ENCODE peak calls at places on chromosome X, in four cellular contexts. N is pons, R is progenitor cell of endocrine pancreas, E is heart right ventricle. O is an unnamed sample.

GRCh38 chrX:337331-337831 is 18.8 kb upstream of the GTPBP6 start:
- DNase-seq in N (no peak), R (no peak), E (no peak), O (no peak)

GRCh38 chrX:136028383-136028984 is 43.2 kb downstream of the SLC9A6 start:
- DNase-seq in N (peak), R (no peak), E (no peak), O (peak)

GRCh38 chrX:1598021-1598875 is 6.8 kb downstream of the AKAP17A start:
- DNase-seq in N (no peak), R (no peak), E (no peak), O (no peak)

GRCh38 chrX:56503941-56504673 is 59.3 kb upstream of the UBQLN2 start:
- DNase-seq in N (no peak), R (no peak), E (no peak), O (no peak)

GRCh38 chrX:49810233-49810632 is 18.9 kb upstream of the PAGE4 start:
- DNase-seq in N (no peak), R (no peak), E (no peak), O (no peak)

GRCh38 chrX:103697687-103698086 is 11.2 kb upstream of the MORF4L2 start:
- DNase-seq in N (peak), R (no peak), E (no peak), O (no peak)

GRCh38 chrX:70253377-70254062 is 6.5 kb downstream of the P2RY4 start:
- DNase-seq in N (no peak), R (no peak), E (no peak), O (no peak)

GRCh38 chrX:11996810-11997209 is 141.5 kb upstream of the FRMPD4 start:
- DNase-seq in N (no peak), R (no peak), E (no peak), O (no peak)

GRCh38 chrX:137427061-137427778 is 138.7 kb upstream of the ZIC3 start:
- DNase-seq in N (no peak), R (no peak), E (no peak), O (no peak)

GRCh38 chrX:19846995-19847790 is 40.2 kb downstream of the SH3KBP1 start:
- DNase-seq in N (no peak), R (no peak), E (no peak), O (no peak)

GRCh38 chrX:129655547-129656248 is 942 bp upstream of the APLN start:
- DNase-seq in N (no peak), R (no peak), E (no peak), O (peak)

GRCh38 chrX:95885074-95885473 is 799.6 kb upstream of the DIAPH2 start:
- DNase-seq in N (no peak), R (no peak), E (no peak), O (peak)

GRCh38 chrX:68498508-68499379 is at the start of gene YIPF6:
- DNase-seq in N (peak), R (peak), E (peak), O (peak)

GRCh38 chrX:24014388-24015018 is 12.5 kb downstream of the KLHL15 start:
- DNase-seq in N (no peak), R (no peak), E (no peak), O (no peak)

GRCh38 chrX:40644821-40645358 is 2.5 kb downstream of the CXorf38 start:
- DNase-seq in N (peak), R (no peak), E (peak), O (peak)

GRCh38 chrX:150155396-150156048 is 207.6 kb upstream of the MAMLD1 start:
- DNase-seq in N (no peak), R (no peak), E (peak), O (no peak)

GRCh38 chrX:54865208-54865607 is 55.4 kb upstream of the TRO start:
- DNase-seq in N (no peak), R (no peak), E (no peak), O (peak)

GRCh38 chrX:136067097-136067496 is 80.2 kb upstream of the FHL1 start:
- DNase-seq in N (no peak), R (no peak), E (no peak), O (no peak)

GRCh38 chrX:70613295-70613694 is 168.7 kb downstream of the DLG3 start:
- DNase-seq in N (no peak), R (no peak), E (no peak), O (no peak)

GRCh38 chrX:49106930-49107329 is 16.6 kb downstream of the GPKOW start:
- DNase-seq in N (peak), R (no peak), E (peak), O (peak)

GRCh38 chrX:15216280-15216679 is 53.6 kb downstream of the ASB9 start:
- DNase-seq in N (no peak), R (no peak), E (no peak), O (no peak)

O was measured in A673.